ENCODE peak calls at places on chromosomes 13 and 19, in nine cellular contexts. G is CD8-positive, alpha-beta T cell; F is esophagus squamous epithelium; S is progenitor cell of endocrine pancreas; R is transverse colon; V is IMR-90; E is left lung; T is A549; A is ascending aorta. H is an unnamed sample.

GRCh38 chr13:110092869-110093268 is 214.1 kb downstream of the COL4A1 start:
- DNase-seq in G (no peak), F (no peak), S (no peak), R (no peak), V (peak), E (no peak), T (no peak), A (no peak), H (no peak)

GRCh38 chr19:48965806-48966540 is 864 bp downstream of the FTL start:
- DNase-seq in G (peak), F (peak), S (peak), R (peak), V (peak), E (peak), T (peak), A (peak), H (peak)

GRCh38 chr13:19725320-19725719 is 57.4 kb downstream of the PSPC1 start:
- DNase-seq in G (no peak), F (no peak), S (no peak), R (no peak), V (no peak), E (no peak), T (no peak), A (no peak), H (no peak)

GRCh38 chr13:23506821-23507210 is 63.4 kb upstream of the TNFRSF19 start:
- DNase-seq in G (no peak), F (no peak), S (no peak), R (no peak), V (peak), E (no peak), T (no peak), A (no peak), H (no peak)

GRCh38 chr19:1602091-1602707 is 3.1 kb downstream of the UQCR11 start:
- DNase-seq in G (no peak), F (no peak), S (no peak), R (no peak), V (no peak), E (no peak), T (no peak), A (no peak), H (no peak)

GRCh38 chr19:16385296-16385695 is 60.7 kb downstream of the KLF2 start:
- DNase-seq in G (no peak), F (no peak), S (no peak), R (no peak), V (no peak), E (peak), T (no peak), A (no peak), H (no peak)

GRCh38 chr13:75161804-75162203 is 320.2 kb downstream of the TBC1D4 start:
- DNase-seq in G (no peak), F (no peak), S (no peak), R (no peak), V (no peak), E (no peak), T (no peak), A (no peak), H (no peak)

GRCh38 chr19:58346961-58347929 is 6.0 kb downstream of the A1BG start:
- DNase-seq in G (peak), F (no peak), S (peak), R (peak), V (peak), E (peak), T (peak), A (no peak), H (peak)

GRCh38 chr19:50300051-50300450 is 29.1 kb downstream of the KCNC3 start:
- DNase-seq in G (no peak), F (no peak), S (no peak), R (no peak), V (peak), E (no peak), T (no peak), A (no peak), H (no peak)

GRCh38 chr19:49594157-49595005 is 3.4 kb downstream of the PRR12 start:
- DNase-seq in G (no peak), F (no peak), S (no peak), R (no peak), V (no peak), E (no peak), T (no peak), A (no peak), H (no peak)

GRCh38 chr19:15195987-15196682 is 4.7 kb downstream of the NOTCH3 start:
- DNase-seq in G (no peak), F (no peak), S (peak), R (peak), V (no peak), E (peak), T (no peak), A (no peak), H (no peak)

GRCh38 chr13:93227280-93227905 is 786 bp downstream of the GPC6 start:
- DNase-seq in G (no peak), F (no peak), S (peak), R (peak), V (peak), E (no peak), T (no peak), A (no peak), H (peak)

GRCh38 chr13:33651766-33652165 is 166.2 kb upstream of the RFC3 start:
- DNase-seq in G (no peak), F (no peak), S (no peak), R (no peak), V (no peak), E (no peak), T (no peak), A (no peak), H (no peak)

GRCh38 chr19:16328824-16329482 is 4.3 kb downstream of the KLF2 start:
- DNase-seq in G (peak), F (no peak), S (no peak), R (no peak), V (peak), E (no peak), T (no peak), A (no peak), H (no peak)

DNA sequence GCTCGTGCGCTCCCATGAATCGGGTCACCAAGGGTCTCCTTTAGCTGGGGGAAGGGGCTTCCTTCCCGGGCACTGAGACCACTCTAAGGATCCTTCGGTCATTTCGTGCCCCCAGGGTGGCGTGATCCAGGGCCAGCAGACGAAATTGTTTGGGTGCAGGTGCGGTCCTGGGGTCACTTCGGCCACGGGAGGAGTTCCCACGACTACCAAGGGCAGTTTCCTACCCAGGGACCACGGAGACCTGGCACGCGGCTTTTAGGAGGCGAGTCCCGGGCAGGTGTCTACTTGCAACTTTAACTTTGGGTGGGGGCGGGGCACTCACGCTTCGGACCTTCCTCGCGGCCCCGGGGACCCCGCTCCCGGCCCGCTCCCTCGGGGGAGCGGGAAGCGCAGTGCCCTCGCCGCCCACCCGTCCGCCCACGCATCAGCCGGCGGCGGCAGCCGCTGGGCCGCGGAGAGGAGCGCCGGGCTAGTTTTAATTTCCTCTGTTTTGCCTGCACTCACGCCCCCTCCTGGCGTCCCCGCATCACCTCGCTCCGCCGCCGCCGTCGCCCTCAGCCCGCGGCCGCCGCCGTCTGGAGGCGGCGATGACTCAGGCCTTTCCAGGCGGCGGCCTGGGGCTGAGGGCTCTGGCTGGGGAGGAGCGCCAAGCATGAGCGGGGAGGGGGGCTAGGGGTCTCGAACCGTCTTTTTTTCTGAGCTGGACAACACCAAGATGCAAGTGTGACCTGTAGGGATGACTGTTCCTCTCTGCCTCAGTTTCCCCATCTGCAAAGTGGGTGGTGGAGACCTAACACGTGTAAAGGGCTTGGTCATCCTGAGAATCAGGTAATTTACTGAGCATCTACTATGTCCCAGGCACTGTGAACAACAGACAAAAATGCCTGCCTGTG is 21.8 kb downstream of the OLFM2 start:
- DNase-seq in G (peak), F (no peak), S (peak), R (peak), V (peak), E (peak), T (peak), A (peak), H (peak)
- TF ChIP-seq CTCF in G (peak), F (peak), S (peak), R (peak), V (peak), E (peak), T (peak), A (peak), H (peak)

GRCh38 chr13:51284339-51284738 is 55.2 kb upstream of the SERPINE3 start:
- DNase-seq in G (no peak), F (no peak), S (no peak), R (no peak), V (no peak), E (no peak), T (no peak), A (no peak), H (no peak)
- TF ChIP-seq CTCF in G (no peak), F (no peak), S (no peak), R (no peak), V (no peak), E (no peak), T (no peak), A (no peak), H (no peak)

DNA sequence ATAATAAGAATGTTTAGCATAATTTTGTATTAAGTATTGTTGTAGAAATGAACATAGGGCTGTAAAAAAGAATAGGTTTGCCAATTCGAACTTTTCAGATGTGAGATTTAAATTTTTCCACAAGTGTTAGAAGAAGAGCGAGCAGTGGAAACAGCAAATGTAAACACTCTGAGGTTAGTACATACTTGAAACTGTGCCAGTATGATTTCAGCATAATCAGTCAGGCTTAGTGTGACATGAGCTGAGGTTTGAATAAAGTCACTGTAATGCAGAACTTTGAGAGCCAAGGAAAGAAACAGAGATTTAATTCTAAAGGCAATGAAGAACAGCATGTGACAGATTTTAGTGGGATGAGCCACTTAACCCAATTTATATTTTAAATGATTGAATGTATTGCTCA is 2166.4 kb downstream of the PCDH9 start:
- DNase-seq in G (no peak), F (no peak), S (no peak), R (no peak), V (peak), E (no peak), T (no peak), A (no peak), H (no peak)
- TF ChIP-seq CTCF in G (no peak), F (no peak), S (no peak), R (no peak), V (no peak), E (no peak), T (no peak), A (no peak), H (no peak)

GRCh38 chr19:6483235-6483634 is 1.6 kb upstream of the DENND1C start:
- DNase-seq in G (no peak), F (no peak), S (no peak), R (no peak), V (no peak), E (no peak), T (no peak), A (no peak), H (no peak)

GRCh38 chr19:6480843-6481415 is 658 bp downstream of the DENND1C start:
- DNase-seq in G (peak), F (no peak), S (no peak), R (no peak), V (no peak), E (no peak), T (no peak), A (no peak), H (no peak)

GRCh38 chr19:6479836-6480398 is 1.7 kb downstream of the DENND1C start:
- DNase-seq in G (no peak), F (no peak), S (no peak), R (no peak), V (no peak), E (no peak), T (no peak), A (no peak), H (no peak)

GRCh38 chr19:6482343-6482686 is 728 bp upstream of the DENND1C start:
- DNase-seq in G (no peak), F (no peak), S (no peak), R (no peak), V (no peak), E (no peak), T (no peak), A (no peak), H (no peak)

GRCh38 chr19:6481541-6482342 is at the start of gene DENND1C:
- DNase-seq in G (peak), F (peak), S (no peak), R (peak), V (no peak), E (peak), T (no peak), A (no peak), H (peak)
- TF ChIP-seq CTCF in G (no peak), F (peak), S (peak), R (no peak), V (peak), E (peak), T (peak), A (peak), H (peak)